ENCODE peak calls at places on chromosomes 2 and 18, in six cellular contexts. One of them, this sample, is unnamed.

GRCh38 chr2:238080518-238080917 is 19.6 kb upstream of the ESPNL start:
- DNase-seq in Peyer's patch: peak
- DNase-seq in NCI-H1092: no peak
- DNase-seq in IMR-90: no peak
- DNase-seq in NCI-H345: no peak
- DNase-seq in GM20000: no peak
- DNase-seq in this sample: no peak

GRCh38 chr2:228268756-228269155 is 87.3 kb upstream of the SPHKAP start:
- DNase-seq in IMR-90: no peak
- DNase-seq in GM20000: no peak
- DNase-seq in Peyer's patch: no peak
- DNase-seq in NCI-H345: peak
- DNase-seq in NCI-H1092: peak
- DNase-seq in this sample: no peak

GRCh38 chr2:227565080-227565479 is 33.6 kb upstream of the SCYGR2 start:
- DNase-seq in NCI-H345: no peak
- DNase-seq in NCI-H1092: no peak
- DNase-seq in Peyer's patch: no peak
- DNase-seq in IMR-90: no peak
- DNase-seq in GM20000: no peak
- DNase-seq in this sample: no peak

GRCh38 chr2:75035444-75036353 is 77.3 kb downstream of the POLE4 start:
- DNase-seq in Peyer's patch: no peak
- DNase-seq in IMR-90: peak
- DNase-seq in NCI-H345: no peak
- DNase-seq in GM20000: no peak
- DNase-seq in NCI-H1092: no peak
- DNase-seq in this sample: no peak

GRCh38 chr18:9115984-9116383 is 13.5 kb downstream of the NDUFV2 start:
- DNase-seq in NCI-H345: no peak
- DNase-seq in Peyer's patch: no peak
- DNase-seq in NCI-H1092: no peak
- DNase-seq in GM20000: no peak
- DNase-seq in IMR-90: no peak
- DNase-seq in this sample: no peak

GRCh38 chr2:169438476-169438875 is 40.8 kb upstream of the BBS5 start:
- DNase-seq in GM20000: no peak
- DNase-seq in IMR-90: no peak
- DNase-seq in NCI-H1092: no peak
- DNase-seq in NCI-H345: no peak
- DNase-seq in Peyer's patch: no peak
- DNase-seq in this sample: no peak

GRCh38 chr18:13437801-13438506 is 219.4 kb downstream of the LDLRAD4 start:
- DNase-seq in IMR-90: no peak
- DNase-seq in NCI-H345: peak
- DNase-seq in Peyer's patch: peak
- DNase-seq in GM20000: no peak
- DNase-seq in NCI-H1092: no peak
- DNase-seq in this sample: no peak

GRCh38 chr2:177080746-177081145 is 131.8 kb upstream of the HNRNPA3 start:
- DNase-seq in NCI-H1092: no peak
- DNase-seq in Peyer's patch: no peak
- DNase-seq in IMR-90: no peak
- DNase-seq in GM20000: no peak
- DNase-seq in NCI-H345: no peak
- DNase-seq in this sample: no peak

GRCh38 chr2:17309741-17310339 is 208.4 kb downstream of the RAD51AP2 start:
- DNase-seq in NCI-H345: peak
- DNase-seq in GM20000: peak
- DNase-seq in NCI-H1092: peak
- DNase-seq in Peyer's patch: peak
- DNase-seq in IMR-90: peak
- DNase-seq in this sample: peak

GRCh38 chr18:78736015-78736690 is 243.5 kb upstream of the SALL3 start:
- DNase-seq in Peyer's patch: peak
- DNase-seq in IMR-90: no peak
- DNase-seq in GM20000: no peak
- DNase-seq in NCI-H1092: no peak
- DNase-seq in NCI-H345: no peak
- DNase-seq in this sample: no peak

GRCh38 chr2:56474412-56475158 is 290.8 kb downstream of the CCDC85A start:
- DNase-seq in IMR-90: no peak
- DNase-seq in NCI-H345: peak
- DNase-seq in Peyer's patch: no peak
- DNase-seq in NCI-H1092: peak
- DNase-seq in GM20000: no peak
- DNase-seq in this sample: peak

GRCh38 chr2:209977386-209978239 is 24.8 kb upstream of the RPE start:
- DNase-seq in Peyer's patch: no peak
- DNase-seq in GM20000: peak
- DNase-seq in NCI-H345: peak
- DNase-seq in IMR-90: peak
- DNase-seq in NCI-H1092: no peak
- DNase-seq in this sample: no peak

GRCh38 chr2:189002079-189002478 is 27.9 kb downstream of the COL3A1 start:
- DNase-seq in GM20000: no peak
- DNase-seq in NCI-H1092: no peak
- DNase-seq in IMR-90: peak
- DNase-seq in NCI-H345: no peak
- DNase-seq in Peyer's patch: no peak
- DNase-seq in this sample: no peak

GRCh38 chr2:150878347-150878746 is 383.3 kb downstream of the RBM43 start:
- DNase-seq in NCI-H1092: no peak
- DNase-seq in IMR-90: peak
- DNase-seq in NCI-H345: no peak
- DNase-seq in GM20000: no peak
- DNase-seq in Peyer's patch: no peak
- DNase-seq in this sample: peak

GRCh38 chr2:231146656-231147055 is 21.8 kb upstream of the HTR2B start:
- DNase-seq in NCI-H1092: no peak
- DNase-seq in NCI-H345: no peak
- DNase-seq in IMR-90: no peak
- DNase-seq in GM20000: no peak
- DNase-seq in Peyer's patch: no peak
- DNase-seq in this sample: no peak

GRCh38 chr2:176281267-176281666 is 12.0 kb downstream of the MTX2 start:
- DNase-seq in IMR-90: peak
- DNase-seq in NCI-H345: no peak
- DNase-seq in GM20000: no peak
- DNase-seq in Peyer's patch: no peak
- DNase-seq in NCI-H1092: no peak
- DNase-seq in this sample: no peak

GRCh38 chr18:62863629-62864028 is 148.3 kb downstream of the PHLPP1 start:
- DNase-seq in Peyer's patch: no peak
- DNase-seq in IMR-90: peak
- DNase-seq in GM20000: no peak
- DNase-seq in NCI-H1092: no peak
- DNase-seq in NCI-H345: no peak
- DNase-seq in this sample: no peak

GRCh38 chr2:232362174-232362913 is 16.2 kb upstream of the ALPP start:
- DNase-seq in NCI-H1092: no peak
- DNase-seq in Peyer's patch: no peak
- DNase-seq in NCI-H345: peak
- DNase-seq in IMR-90: no peak
- DNase-seq in GM20000: no peak
- DNase-seq in this sample: no peak

GRCh38 chr2:9179572-9180201 is 26.9 kb upstream of the ASAP2 start:
- DNase-seq in GM20000: no peak
- DNase-seq in IMR-90: peak
- DNase-seq in Peyer's patch: peak
- DNase-seq in NCI-H1092: no peak
- DNase-seq in NCI-H345: peak
- DNase-seq in this sample: no peak